ENCODE peak calls at places on chromosomes 6 and 20, in five cellular contexts. J is hypothalamus, P is cardiac muscle cell, T is SW 1271, X is M059J. F is an unnamed sample.

GRCh38 chr6:128461517-128461916 is 58.9 kb downstream of the PTPRK start:
- DNase-seq in J (no peak), P (no peak), T (no peak), X (no peak), F (no peak)

GRCh38 chr6:92767101-92767500 is 652.3 kb downstream of the EPHA7 start:
- DNase-seq in J (no peak), P (no peak), T (no peak), X (no peak), F (no peak)

GRCh38 chr20:19024296-19025035 is 188.0 kb upstream of the SLC24A3 start:
- DNase-seq in J (no peak), P (no peak), T (no peak), X (no peak), F (no peak)

GRCh38 chr6:118680452-118681095 is 29.2 kb upstream of the CEP85L start:
- DNase-seq in J (no peak), P (no peak), T (no peak), X (no peak), F (no peak)

GRCh38 chr6:44897286-44897685 is 430.8 kb upstream of the RUNX2 start:
- DNase-seq in J (no peak), P (peak), T (no peak), X (no peak), F (no peak)

GRCh38 chr6:150233797-150234399 is 91.1 kb downstream of the PPP1R14C start:
- DNase-seq in J (no peak), P (no peak), T (no peak), X (no peak), F (no peak)

GRCh38 chr20:59037386-59037785 is 5.2 kb downstream of the PRELID3B start:
- DNase-seq in J (no peak), P (no peak), T (no peak), X (no peak), F (no peak)

GRCh38 chr6:5302995-5303622 is 41.8 kb downstream of the FARS2 start:
- DNase-seq in J (peak), P (peak), T (no peak), X (peak), F (peak)

GRCh38 chr6:1498491-1499113 is 109.2 kb downstream of the FOXF2 start:
- DNase-seq in J (no peak), P (no peak), T (no peak), X (peak), F (no peak)

GRCh38 chr6:45422541-45423110 is 44.9 kb upstream of the SUPT3H start:
- DNase-seq in J (no peak), P (peak), T (no peak), X (peak), F (no peak)

GRCh38 chr20:23541330-23541729 is 27.0 kb downstream of the CST9L start:
- DNase-seq in J (no peak), P (no peak), T (no peak), X (no peak), F (no peak)

GRCh38 chr20:39453890-39454289 is 491.7 kb downstream of the DHX35 start:
- DNase-seq in J (no peak), P (no peak), T (no peak), X (no peak), F (no peak)

GRCh38 chr6:43339168-43339567 is 30.3 kb downstream of the ZNF318 start:
- DNase-seq in J (no peak), P (no peak), T (no peak), X (no peak), F (no peak)

GRCh38 chr6:12490376-12490903 is 200.3 kb downstream of the EDN1 start:
- DNase-seq in J (no peak), P (peak), T (no peak), X (peak), F (no peak)

GRCh38 chr6:139490482-139490881 is 116.0 kb upstream of the CITED2 start:
- DNase-seq in J (no peak), P (no peak), T (no peak), X (peak), F (peak)

F was measured in Caco-2.